ENCODE peak calls at places on chromosomes 5 and 9, in seven cellular contexts. X, W, M, V, L, C and D are unnamed samples.

GRCh38 chr5:135018457-135018856 is 15.6 kb downstream of the PITX1 start:
- DNase-seq in M (no peak), V (no peak), W (no peak), C (no peak), X (no peak), L (no peak), D (peak)

GRCh38 chr9:81234924-81235610 is 454.3 kb downstream of the TLE1 start:
- DNase-seq in V (no peak), X (no peak), W (no peak), M (no peak), L (no peak), C (no peak), D (no peak)

GRCh38 chr5:111755942-111756353 is 1.0 kb downstream of the NREP start:
- DNase-seq in L (peak), W (no peak), X (no peak), M (no peak), V (no peak), C (no peak), D (no peak)

GRCh38 chr9:70510157-70510770 is 95.8 kb upstream of the KLF9 start:
- DNase-seq in V (no peak), L (no peak), C (no peak), W (no peak), X (peak), M (peak), D (peak)

GRCh38 chr5:145872914-145873313 is at the start of gene GRXCR2:
- DNase-seq in W (no peak), L (no peak), C (no peak), M (no peak), V (no peak), X (no peak), D (no peak)

GRCh38 chr5:179368016-179368805 is 22.9 kb upstream of the ADAMTS2 start:
- DNase-seq in X (no peak), V (no peak), M (no peak), L (no peak), C (no peak), W (no peak), D (no peak)

GRCh38 chr5:57324159-57324558 is 150.3 kb downstream of the GPBP1 start:
- DNase-seq in C (no peak), V (no peak), X (no peak), L (peak), W (no peak), M (no peak), D (no peak)

GRCh38 chr9:6024035-6024554 is 8.7 kb upstream of the RANBP6 start:
- DNase-seq in W (peak), C (no peak), M (peak), L (no peak), X (no peak), V (peak), D (peak)

GRCh38 chr5:10424124-10424731 is 17.5 kb upstream of the ROPN1L start:
- DNase-seq in L (peak), V (peak), C (no peak), X (no peak), W (peak), M (peak), D (peak)

GRCh38 chr5:148005788-148006520 is 57.8 kb upstream of the SPINK5 start:
- DNase-seq in L (peak), X (peak), M (peak), C (no peak), V (no peak), W (peak), D (peak)

GRCh38 chr5:151224372-151224771 is 480 bp upstream of the CCDC69 start:
- DNase-seq in C (no peak), V (peak), X (no peak), M (no peak), L (no peak), W (no peak), D (no peak)

GRCh38 chr5:151221574-151221973 is 2.3 kb downstream of the CCDC69 start:
- DNase-seq in V (no peak), W (no peak), X (no peak), L (peak), C (no peak), M (no peak), D (no peak)

GRCh38 chr5:151222769-151223446 is 984 bp downstream of the CCDC69 start:
- DNase-seq in W (no peak), L (no peak), V (peak), X (no peak), C (peak), M (no peak), D (peak)

GRCh38 chr5:151223447-151224264 is at the start of gene CCDC69:
- DNase-seq in C (peak), V (peak), W (no peak), M (peak), L (peak), X (peak), D (peak)

GRCh38 chr5:151222054-151222768 is 1.7 kb downstream of the CCDC69 start:
- DNase-seq in W (no peak), V (no peak), M (no peak), L (no peak), C (no peak), X (no peak), D (no peak)
- H3K4me3 ChIP-seq in W (no peak), V (peak), M (no peak), L (no peak), C (no peak), X (no peak), D (no peak)

GRCh38 chr9:33151601-33152000 is 15.5 kb downstream of the B4GALT1 start:
- DNase-seq in X (no peak), L (no peak), M (no peak), V (no peak), W (no peak), C (no peak), D (no peak)
- H3K4me3 ChIP-seq in X (no peak), L (no peak), M (no peak), V (no peak), W (no peak), C (no peak), D (no peak)

GRCh38 chr5:141236516-141237313 is 8.5 kb upstream of the PCDHB15 start:
- DNase-seq in V (no peak), L (no peak), C (no peak), X (no peak), W (no peak), M (no peak), D (no peak)

DNA sequence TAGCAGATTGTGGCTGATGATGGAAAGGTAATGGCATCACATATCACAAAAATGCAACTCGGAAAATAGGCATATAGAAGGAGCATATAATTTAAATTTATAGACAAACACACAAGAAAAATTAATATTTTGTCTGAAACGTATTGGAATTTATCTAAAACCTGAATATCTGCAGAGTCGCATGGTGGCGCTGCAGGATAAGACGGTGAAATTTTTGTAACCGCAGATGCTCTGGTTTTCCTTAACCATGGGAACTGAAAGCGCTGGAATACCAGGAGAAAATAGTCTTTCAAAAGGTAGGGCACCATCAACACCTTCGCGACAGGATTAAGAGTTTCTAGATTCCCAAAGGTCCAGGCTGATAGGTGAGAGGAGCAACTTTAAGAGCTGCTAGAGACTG is 11.0 kb downstream of the PCDHB14 start:
- DNase-seq in C (no peak), L (peak), W (no peak), X (no peak), M (no peak), V (no peak), D (peak)
- H3K4me3 ChIP-seq in C (no peak), L (peak), W (no peak), X (no peak), M (no peak), V (no peak), D (peak)

GRCh38 chr9:130948266-130948665 is 9.2 kb upstream of the FIBCD1 start:
- DNase-seq in W (no peak), M (no peak), L (no peak), C (no peak), X (no peak), V (no peak), D (no peak)

GRCh38 chr9:130952065-130952762 is 13.2 kb upstream of the FIBCD1 start:
- DNase-seq in L (no peak), V (no peak), X (no peak), M (no peak), W (no peak), C (no peak), D (no peak)

GRCh38 chr9:130947618-130948140 is 8.6 kb upstream of the FIBCD1 start:
- DNase-seq in X (no peak), C (no peak), M (no peak), V (no peak), W (no peak), L (no peak), D (no peak)

GRCh38 chr9:130949188-130950038 is 10.4 kb upstream of the FIBCD1 start:
- DNase-seq in M (no peak), W (no peak), L (no peak), X (no peak), C (no peak), V (no peak), D (no peak)

GRCh38 chr9:130950039-130950311 is 10.9 kb upstream of the FIBCD1 start:
- DNase-seq in V (no peak), C (no peak), W (no peak), M (no peak), X (no peak), L (no peak), D (no peak)
- H3K4me3 ChIP-seq in V (no peak), C (no peak), W (no peak), M (no peak), X (no peak), L (no peak), D (no peak)

GRCh38 chr5:141873933-141874261 is 4.3 kb downstream of the PCDH1 start:
- DNase-seq in C (no peak), W (no peak), V (no peak), M (no peak), L (no peak), X (no peak), D (no peak)

GRCh38 chr5:141875022-141875740 is 3.0 kb downstream of the PCDH1 start:
- DNase-seq in C (no peak), X (no peak), W (no peak), V (no peak), L (no peak), M (no peak), D (no peak)

GRCh38 chr5:141872496-141873356 is 5.5 kb downstream of the PCDH1 start:
- DNase-seq in W (no peak), L (no peak), M (no peak), C (no peak), V (no peak), X (peak), D (peak)

GRCh38 chr5:141875795-141876627 is 2.2 kb downstream of the PCDH1 start:
- DNase-seq in W (no peak), L (no peak), X (no peak), C (no peak), M (no peak), V (no peak), D (peak)

DNA sequence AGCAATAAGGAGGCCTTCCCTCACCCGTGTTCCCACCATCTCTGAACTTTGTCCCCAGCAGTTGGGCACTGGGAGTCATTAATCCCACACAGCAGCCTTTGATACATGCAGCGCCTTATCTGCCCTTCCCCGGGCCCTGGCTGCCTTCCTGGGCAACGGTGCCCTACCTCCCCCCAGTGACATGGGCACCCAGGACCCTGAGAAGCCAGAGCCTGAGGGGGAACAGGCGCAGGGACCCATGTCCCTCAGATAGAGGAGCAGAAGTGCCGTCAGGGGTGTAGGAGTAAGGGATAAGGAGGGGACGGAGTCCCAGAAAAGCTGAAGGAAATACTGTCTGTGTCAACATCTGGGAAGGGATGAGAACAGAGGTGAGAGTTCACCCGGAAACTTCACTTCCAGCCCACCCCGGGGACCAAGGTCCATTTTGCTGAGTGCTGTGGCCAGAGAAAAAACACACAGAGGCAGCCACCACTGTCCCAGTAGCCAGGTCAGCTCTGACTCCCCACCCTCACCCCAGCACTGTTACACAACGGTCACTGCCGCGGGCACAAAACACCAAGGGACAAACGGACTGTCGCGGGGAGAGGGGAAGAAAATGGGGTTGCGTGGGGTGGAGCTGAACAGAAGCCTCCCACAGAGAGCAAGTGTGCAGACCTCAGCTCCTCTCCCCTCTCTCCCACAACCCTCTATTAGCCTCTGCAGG is 3.8 kb downstream of the PCDH1 start:
- DNase-seq in V (no peak), C (no peak), W (no peak), L (no peak), X (no peak), M (no peak), D (no peak)
- H3K4me3 ChIP-seq in V (no peak), C (no peak), W (no peak), L (no peak), X (no peak), M (no peak), D (no peak)

DNA sequence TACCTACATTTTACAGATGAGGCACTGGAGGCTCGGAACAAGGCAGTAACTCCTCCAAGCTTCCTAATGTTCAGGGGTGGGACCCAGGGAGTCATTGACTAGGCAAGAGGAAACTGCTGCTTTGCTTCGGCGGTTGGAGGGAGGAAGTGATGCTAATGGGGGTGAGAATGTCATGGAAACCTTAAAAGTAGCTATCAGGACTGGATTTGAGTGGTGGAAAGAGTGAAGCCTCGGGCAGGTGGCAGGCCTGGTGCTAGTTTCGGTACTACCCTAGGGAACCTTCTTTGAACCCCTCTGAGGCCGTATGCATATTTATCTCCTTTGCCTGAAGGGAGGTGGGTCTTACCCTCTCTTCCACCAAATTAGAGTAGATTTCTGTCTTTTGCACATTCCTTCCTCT is 1.6 kb downstream of the BSPRY start:
- DNase-seq in L (no peak), X (no peak), V (no peak), M (no peak), C (no peak), W (peak), D (no peak)
- H3K4me3 ChIP-seq in L (no peak), X (no peak), V (no peak), M (no peak), C (no peak), W (peak), D (no peak)

GRCh38 chr5:34658023-34658422 is 1.9 kb downstream of the RAI14 start:
- DNase-seq in V (no peak), L (peak), X (no peak), C (no peak), M (no peak), W (no peak), D (no peak)
- H3K4me3 ChIP-seq in V (no peak), L (peak), X (peak), C (peak), M (peak), W (no peak), D (peak)

DNA sequence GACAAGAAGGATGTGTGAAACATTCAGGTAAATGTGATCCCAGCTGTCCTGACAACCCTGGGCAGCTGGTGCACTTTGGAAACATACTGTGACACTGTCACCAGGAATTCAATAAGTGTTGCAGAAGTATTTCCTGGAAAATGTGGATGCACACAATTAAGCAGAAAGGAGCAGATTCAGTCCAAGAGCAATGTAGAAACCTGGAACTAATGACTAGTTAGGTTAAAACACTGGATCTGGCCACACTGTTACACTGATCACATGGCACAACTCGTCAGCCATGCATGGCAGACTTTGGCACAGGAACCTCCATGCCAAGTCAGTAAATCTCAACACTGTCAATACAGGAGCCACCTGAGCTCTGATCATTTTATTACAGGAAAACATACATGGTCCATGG is 109.0 kb downstream of the FAM174A start:
- DNase-seq in V (no peak), X (no peak), L (no peak), C (no peak), W (no peak), M (no peak), D (no peak)
- H3K4me3 ChIP-seq in V (no peak), X (no peak), L (no peak), C (no peak), W (no peak), M (no peak), D (no peak)

GRCh38 chr5:87876616-87877015 is 392.0 kb downstream of the TMEM161B start:
- DNase-seq in W (no peak), M (no peak), L (no peak), V (no peak), X (no peak), C (no peak), D (no peak)
- H3K4me3 ChIP-seq in W (no peak), M (no peak), L (no peak), V (no peak), X (no peak), C (no peak), D (no peak)